ENCODE peak calls at places on chromosomes 11 and 22, in six cellular contexts. F is AG10803, M is body of pancreas, I is brain microvascular endothelial cell, C is colonic mucosa, V is cardiac fibroblast. S is an unnamed sample.

GRCh38 chr11:71238941-71239340 is 13.4 kb downstream of the SHANK2 start:
- DNase-seq in V (no peak), F (no peak), I (no peak), C (no peak), M (no peak), S (no peak)

GRCh38 chr11:107665016-107665415 is 46.8 kb downstream of the SLN start:
- DNase-seq in C (no peak), F (no peak), M (no peak), I (no peak), V (no peak), S (no peak)

GRCh38 chr11:9396310-9396709 is 11.9 kb downstream of the IPO7 start:
- DNase-seq in I (no peak), F (no peak), M (no peak), C (no peak), V (no peak), S (no peak)

GRCh38 chr11:122439911-122440782 is 215.4 kb upstream of the UBASH3B start:
- DNase-seq in M (peak), V (peak), I (peak), C (no peak), F (peak), S (peak)

GRCh38 chr11:124297921-124298320 is 15.8 kb downstream of the OR8D1 start:
- DNase-seq in V (peak), I (no peak), F (peak), M (no peak), C (no peak), S (peak)

GRCh38 chr11:304915-305833 is 2.4 kb upstream of the IFITM2 start:
- DNase-seq in C (peak), I (peak), M (peak), F (peak), V (peak), S (peak)

GRCh38 chr11:35035894-35036408 is 103.0 kb upstream of the CD44 start:
- DNase-seq in F (peak), I (peak), V (peak), C (no peak), M (no peak), S (peak)

GRCh38 chr11:9267680-9268079 is 2.5 kb upstream of the DENND5A start:
- DNase-seq in F (no peak), C (no peak), I (no peak), V (no peak), M (no peak), S (no peak)

GRCh38 chr11:23990346-23990745 is 506.5 kb upstream of the LUZP2 start:
- DNase-seq in F (peak), C (no peak), M (no peak), I (no peak), V (no peak), S (no peak)

GRCh38 chr11:65059959-65060824 is 1.8 kb upstream of the NAALADL1 start:
- DNase-seq in C (peak), F (peak), M (no peak), I (no peak), V (no peak), S (no peak)

GRCh38 chr11:8013833-8014232 is 26.7 kb downstream of the EIF3F start:
- DNase-seq in M (no peak), F (no peak), V (no peak), C (no peak), I (no peak), S (no peak)

GRCh38 chr11:29773656-29774264 is 243.1 kb downstream of the KCNA4 start:
- DNase-seq in C (no peak), I (no peak), V (peak), F (no peak), M (no peak), S (no peak)

GRCh38 chr11:92735039-92735438 is 234.4 kb upstream of the MTNR1B start:
- DNase-seq in C (no peak), F (no peak), V (no peak), M (no peak), I (no peak), S (no peak)

GRCh38 chr22:45226681-45227186 is 14.0 kb downstream of the KIAA0930 start:
- DNase-seq in M (peak), I (no peak), F (peak), V (peak), C (no peak), S (peak)

GRCh38 chr11:134452026-134452848 is 40.2 kb upstream of the B3GAT1 start:
- DNase-seq in V (no peak), C (no peak), F (no peak), M (no peak), I (no peak), S (no peak)

GRCh38 chr22:48709976-48710375 is 1117.7 kb downstream of the BRD1 start:
- DNase-seq in I (no peak), C (no peak), V (no peak), F (no peak), M (no peak), S (no peak)

GRCh38 chr11:73331138-73331916 is 23.3 kb downstream of the ARHGEF17 start:
- DNase-seq in C (no peak), M (peak), F (no peak), I (peak), V (peak), S (no peak)

GRCh38 chr22:27220349-27220748 is 563.0 kb downstream of the MIAT start:
- DNase-seq in M (no peak), I (peak), F (peak), C (no peak), V (peak), S (peak)

GRCh38 chr11:17218403-17218802 is 10.6 kb upstream of the PIK3C2A start:
- DNase-seq in M (no peak), V (no peak), C (no peak), F (no peak), I (no peak), S (peak)

GRCh38 chr22:45518580-45518991 is 15.9 kb downstream of the FBLN1 start:
- DNase-seq in V (no peak), F (peak), C (no peak), M (peak), I (no peak), S (peak)

GRCh38 chr11:4041731-4042391 is 52.7 kb upstream of the RRM1 start:
- DNase-seq in C (no peak), V (peak), F (peak), I (no peak), M (no peak), S (no peak)

GRCh38 chr22:33255781-33256180 is 197.6 kb upstream of the SYN3 start:
- DNase-seq in M (no peak), V (no peak), C (no peak), F (no peak), I (no peak), S (no peak)

GRCh38 chr22:46909237-46910030 is 147.0 kb downstream of the TBC1D22A start:
- DNase-seq in I (no peak), M (no peak), V (no peak), F (no peak), C (no peak), S (no peak)

GRCh38 chr22:22178992-22179391 is 65.6 kb upstream of the VPREB1 start:
- DNase-seq in I (no peak), V (no peak), M (no peak), F (no peak), C (no peak), S (no peak)

GRCh38 chr11:129992161-129992944 is 10.3 kb downstream of the PRDM10 start:
- DNase-seq in M (peak), F (peak), C (peak), V (peak), I (no peak), S (no peak)
- TF ChIP-seq CTCF in M (peak), F (no peak), C (peak), V (no peak), I (peak), S (peak)

GRCh38 chr11:1308745-1309497 is 511 bp downstream of the TOLLIP start:
- DNase-seq in F (no peak), C (no peak), M (no peak), I (no peak), V (no peak), S (peak)

GRCh38 chr11:1307998-1308744 is 1.3 kb downstream of the TOLLIP start:
- DNase-seq in M (peak), F (peak), C (no peak), V (no peak), I (no peak), S (peak)

GRCh38 chr11:1306186-1307162 is 3.0 kb downstream of the TOLLIP start:
- DNase-seq in C (no peak), V (no peak), F (no peak), M (no peak), I (no peak), S (no peak)

GRCh38 chr11:1305558-1306056 is 3.8 kb downstream of the TOLLIP start:
- DNase-seq in C (no peak), I (no peak), V (no peak), M (peak), F (no peak), S (no peak)

DNA sequence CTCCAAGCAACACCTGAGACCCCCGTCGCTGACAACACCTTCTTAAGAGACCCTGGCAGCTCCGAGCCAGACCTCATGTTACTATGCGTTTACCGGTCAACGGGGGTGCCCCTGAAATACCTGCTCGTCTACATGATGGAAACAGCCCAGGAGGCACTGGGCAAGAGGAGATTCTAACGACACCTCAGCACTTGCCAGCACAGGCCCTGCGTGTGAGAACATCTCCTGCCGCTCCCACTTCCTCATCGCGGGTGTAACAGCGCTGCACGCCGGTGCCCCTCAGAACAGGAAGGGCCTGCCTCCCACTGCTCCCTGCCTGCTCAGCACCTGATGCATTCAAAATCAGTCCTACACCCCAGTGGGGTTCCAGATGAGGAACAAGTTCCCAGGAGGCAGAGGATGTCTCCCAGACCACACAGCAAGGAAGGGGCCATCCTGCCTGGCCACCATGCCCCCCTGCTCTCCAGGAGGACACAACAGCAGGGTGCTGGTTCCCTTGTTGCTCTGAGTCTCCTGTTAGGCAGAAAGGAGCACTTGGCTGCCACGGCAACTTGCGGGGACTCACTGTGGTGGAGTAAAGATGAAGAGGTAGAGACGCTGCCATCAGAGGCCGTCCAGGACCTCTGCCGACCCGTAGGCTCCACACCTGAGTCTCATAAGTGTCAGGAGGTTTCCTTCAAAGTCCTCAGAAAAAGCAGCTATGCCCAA is 2.1 kb downstream of the TOLLIP start:
- DNase-seq in F (no peak), M (peak), I (no peak), V (no peak), C (no peak), S (no peak)
- H3K4me3 ChIP-seq in F (no peak), M (no peak), I (no peak), V (no peak), C (no peak), S (no peak)

GRCh38 chr11:61575886-61576516 is 4.9 kb downstream of the SYT7 start:
- DNase-seq in V (no peak), I (no peak), M (peak), C (no peak), F (no peak), S (no peak)
- TF ChIP-seq CTCF in V (no peak), I (no peak), M (no peak), C (no peak), F (no peak), S (no peak)

GRCh38 chr11:96136623-96137313 is 206.2 kb downstream of the MAML2 start:
- DNase-seq in M (no peak), F (peak), I (no peak), C (no peak), V (peak), S (no peak)
- H3K4me3 ChIP-seq in M (no peak), F (no peak), I (no peak), C (no peak), V (no peak), S (no peak)

DNA sequence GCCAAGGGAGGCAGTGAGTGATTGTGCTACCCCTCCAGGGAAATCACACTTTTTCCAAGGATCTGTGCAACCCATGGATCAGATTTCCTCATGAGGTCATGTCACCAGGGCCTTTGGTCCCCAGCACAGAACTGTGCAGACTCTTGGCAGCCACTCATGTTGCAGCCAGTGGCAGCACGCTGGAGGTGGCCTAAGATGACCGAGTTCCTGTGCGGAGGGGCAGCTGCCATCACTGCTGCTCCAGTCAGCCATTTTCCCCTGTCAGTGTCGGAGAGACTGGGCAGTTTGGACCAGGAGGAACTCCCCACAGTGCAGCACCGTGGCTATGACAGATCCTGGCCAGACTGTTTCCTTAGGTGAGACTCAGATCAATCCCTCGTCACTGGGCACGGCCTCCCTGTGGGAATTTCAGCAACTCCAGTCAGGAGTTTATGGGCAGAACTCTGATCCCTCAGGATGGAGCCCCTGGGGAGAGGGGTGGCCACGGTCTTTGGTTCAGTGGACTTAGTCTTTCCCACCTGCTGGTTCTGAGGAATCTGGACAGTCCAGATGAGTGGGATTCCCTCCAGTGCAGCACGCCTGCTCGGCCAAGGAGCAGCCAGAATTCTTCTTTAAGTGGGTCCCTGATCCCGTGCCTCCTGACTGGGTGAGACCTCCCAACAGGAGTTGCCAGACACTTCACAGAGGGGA is 194.6 kb upstream of the CARD18 start:
- DNase-seq in V (no peak), I (no peak), C (no peak), F (no peak), M (peak), S (no peak)
- TF ChIP-seq CTCF in V (no peak), I (no peak), C (no peak), F (no peak), M (no peak), S (no peak)

GRCh38 chr11:69397732-69398131 is 83.7 kb upstream of the LINC01488 start:
- DNase-seq in C (no peak), I (no peak), V (no peak), F (peak), M (no peak), S (no peak)
- H3K4me3 ChIP-seq in C (no peak), I (no peak), V (no peak), F (no peak), M (no peak), S (no peak)

DNA sequence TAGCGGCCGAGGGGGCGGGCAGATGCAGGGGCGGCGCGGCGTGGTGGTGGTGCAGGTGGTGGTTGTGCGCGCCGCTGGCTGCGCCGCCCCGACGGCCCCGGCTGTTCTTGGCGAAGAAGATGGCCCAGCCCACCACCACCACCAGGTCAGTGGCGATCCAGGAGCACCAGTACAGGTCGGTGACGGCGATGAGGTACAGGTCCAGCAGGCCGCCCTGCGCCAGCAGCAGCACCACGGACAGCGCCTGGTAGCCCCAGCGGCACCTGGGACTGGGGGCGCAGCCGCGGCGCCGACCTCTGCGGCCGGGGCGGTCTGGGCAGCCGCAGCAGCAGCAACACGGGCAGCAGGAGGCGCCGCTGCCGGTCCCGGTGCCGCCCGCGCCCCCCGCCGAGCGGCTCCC is 879 bp downstream of the TMEM121B start:
- DNase-seq in M (peak), V (peak), I (no peak), F (peak), C (no peak), S (peak)
- TF ChIP-seq CTCF in M (no peak), V (no peak), I (no peak), F (no peak), C (no peak), S (no peak)

S was measured in foreskin fibroblast.